ENCODE peak calls at places on chromosomes 1 and 21, in six cellular contexts. One of them, this sample, is unnamed. For H3K27me3, the result is how much of the 10 kb centered on the place peaks cover.

GRCh38 chr1:168243636-168244212 is 17.9 kb downstream of the SFT2D2 start:
- DNase-seq in brain microvascular endothelial cell: no peak
- DNase-seq in WERI-Rb-1: no peak
- DNase-seq in heart right ventricle: no peak
- DNase-seq in left ventricle myocardium inferior: no peak
- DNase-seq in endothelial cell of umbilical vein: no peak
- DNase-seq in this sample: no peak

GRCh38 chr1:230711245-230711644 is 2.7 kb downstream of the AGT start:
- DNase-seq in brain microvascular endothelial cell: no peak
- DNase-seq in WERI-Rb-1: no peak
- DNase-seq in heart right ventricle: no peak
- DNase-seq in left ventricle myocardium inferior: no peak
- DNase-seq in endothelial cell of umbilical vein: no peak
- DNase-seq in this sample: peak

GRCh38 chr1:169550294-169550693 is 36.0 kb downstream of the F5 start:
- DNase-seq in brain microvascular endothelial cell: peak
- DNase-seq in WERI-Rb-1: no peak
- DNase-seq in heart right ventricle: no peak
- DNase-seq in left ventricle myocardium inferior: no peak
- DNase-seq in endothelial cell of umbilical vein: peak
- DNase-seq in this sample: peak

GRCh38 chr1:215631489-215631888 is 64.4 kb downstream of the KCTD3 start:
- DNase-seq in brain microvascular endothelial cell: peak
- DNase-seq in WERI-Rb-1: peak
- DNase-seq in heart right ventricle: peak
- DNase-seq in left ventricle myocardium inferior: no peak
- DNase-seq in endothelial cell of umbilical vein: no peak
- DNase-seq in this sample: peak

GRCh38 chr1:9294440-9294773 is 1.7 kb downstream of the SPSB1 start:
- DNase-seq in brain microvascular endothelial cell: peak
- DNase-seq in WERI-Rb-1: no peak
- DNase-seq in heart right ventricle: no peak
- DNase-seq in left ventricle myocardium inferior: no peak
- DNase-seq in endothelial cell of umbilical vein: peak
- DNase-seq in this sample: peak

GRCh38 chr21:43302769-43303168 is 124.2 kb downstream of the SIK1 start:
- DNase-seq in brain microvascular endothelial cell: no peak
- DNase-seq in WERI-Rb-1: no peak
- DNase-seq in heart right ventricle: no peak
- DNase-seq in left ventricle myocardium inferior: peak
- DNase-seq in endothelial cell of umbilical vein: no peak
- DNase-seq in this sample: no peak

GRCh38 chr21:15199940-15200339 is 135.1 kb upstream of the NRIP1 start:
- DNase-seq in brain microvascular endothelial cell: no peak
- DNase-seq in WERI-Rb-1: no peak
- DNase-seq in heart right ventricle: no peak
- DNase-seq in left ventricle myocardium inferior: no peak
- DNase-seq in endothelial cell of umbilical vein: no peak
- DNase-seq in this sample: no peak

GRCh38 chr1:119286587-119287181 is 81.9 kb upstream of the HAO2 start:
- DNase-seq in brain microvascular endothelial cell: peak
- DNase-seq in WERI-Rb-1: peak
- DNase-seq in heart right ventricle: no peak
- DNase-seq in left ventricle myocardium inferior: no peak
- DNase-seq in endothelial cell of umbilical vein: peak
- DNase-seq in this sample: peak

GRCh38 chr1:205477759-205478247 is 22.0 kb upstream of the BLACAT1 start:
- DNase-seq in brain microvascular endothelial cell: no peak
- DNase-seq in WERI-Rb-1: peak
- DNase-seq in heart right ventricle: peak
- DNase-seq in left ventricle myocardium inferior: peak
- DNase-seq in endothelial cell of umbilical vein: no peak
- DNase-seq in this sample: peak

DNA sequence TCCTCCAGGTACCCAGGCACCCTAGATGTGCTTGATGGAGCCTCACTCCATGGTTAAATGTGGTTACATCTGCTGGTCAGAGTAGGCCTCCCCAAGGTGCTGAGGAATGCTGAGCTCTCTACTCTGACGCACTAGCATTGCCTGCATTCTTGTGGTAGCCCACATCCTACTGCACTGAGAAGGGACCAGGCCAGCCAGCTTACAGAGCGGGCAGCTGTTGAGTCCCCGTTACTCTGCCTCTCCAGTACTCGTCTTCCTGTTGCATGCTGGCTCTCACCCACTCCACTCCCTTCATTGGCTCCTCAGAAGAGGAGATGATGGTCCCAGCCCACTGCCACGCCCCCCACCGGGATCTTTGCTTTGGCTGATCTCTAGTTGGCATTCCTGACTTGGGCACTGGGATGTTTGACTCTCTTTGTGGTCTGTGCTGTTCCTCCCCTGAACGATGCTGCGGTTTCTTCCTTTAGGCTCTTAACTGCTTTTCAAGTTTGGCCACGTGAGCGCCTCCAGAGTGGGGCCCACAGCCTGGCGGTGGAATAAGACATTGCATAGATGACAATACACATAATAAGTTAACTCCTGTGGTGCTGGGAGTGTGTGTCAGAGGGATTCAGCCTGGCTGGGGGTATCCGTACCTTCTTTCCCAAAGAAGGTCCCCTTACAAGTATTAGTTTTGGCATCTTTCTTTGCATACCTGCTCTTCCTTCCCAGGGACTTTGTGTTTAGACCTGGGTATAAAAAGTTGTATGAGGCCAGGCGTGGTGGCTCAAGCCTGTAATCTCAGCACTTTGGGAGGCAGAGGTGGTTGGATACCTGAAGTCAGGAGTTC is 18.6 kb downstream of the AZIN2 start:
- DNase-seq in brain microvascular endothelial cell: peak
- DNase-seq in WERI-Rb-1: no peak
- DNase-seq in heart right ventricle: no peak
- DNase-seq in left ventricle myocardium inferior: no peak
- DNase-seq in endothelial cell of umbilical vein: no peak
- DNase-seq in this sample: peak
- H3K4me3 ChIP-seq in brain microvascular endothelial cell: no peak
- H3K4me3 ChIP-seq in WERI-Rb-1: no peak
- H3K4me3 ChIP-seq in heart right ventricle: no peak
- H3K4me3 ChIP-seq in left ventricle myocardium inferior: no peak
- H3K4me3 ChIP-seq in endothelial cell of umbilical vein: no peak
- H3K4me3 ChIP-seq in this sample: no peak

GRCh38 chr1:155072531-155073289 is 5.9 kb upstream of the EFNA3 start:
- DNase-seq in brain microvascular endothelial cell: no peak
- DNase-seq in WERI-Rb-1: no peak
- DNase-seq in heart right ventricle: no peak
- DNase-seq in left ventricle myocardium inferior: no peak
- DNase-seq in endothelial cell of umbilical vein: no peak
- DNase-seq in this sample: no peak
- H3K27me3 ChIP-seq in brain microvascular endothelial cell: under half
- H3K27me3 ChIP-seq in WERI-Rb-1: under half
- H3K27me3 ChIP-seq in heart right ventricle: under half
- H3K27me3 ChIP-seq in left ventricle myocardium inferior: under half
- H3K27me3 ChIP-seq in endothelial cell of umbilical vein: under half
- H3K27me3 ChIP-seq in this sample: under half

GRCh38 chr21:26404288-26404687 is 168.8 kb downstream of the CYYR1 start:
- DNase-seq in brain microvascular endothelial cell: no peak
- DNase-seq in WERI-Rb-1: no peak
- DNase-seq in heart right ventricle: no peak
- DNase-seq in left ventricle myocardium inferior: no peak
- DNase-seq in endothelial cell of umbilical vein: no peak
- DNase-seq in this sample: no peak
- TF ChIP-seq CTCF in brain microvascular endothelial cell: no peak
- TF ChIP-seq CTCF in WERI-Rb-1: no peak
- TF ChIP-seq CTCF in heart right ventricle: no peak
- TF ChIP-seq CTCF in left ventricle myocardium inferior: no peak
- TF ChIP-seq CTCF in endothelial cell of umbilical vein: no peak
- TF ChIP-seq CTCF in this sample: no peak

GRCh38 chr1:38989979-38990378 is 1.1 kb upstream of the AKIRIN1 start:
- DNase-seq in brain microvascular endothelial cell: no peak
- DNase-seq in WERI-Rb-1: no peak
- DNase-seq in heart right ventricle: no peak
- DNase-seq in left ventricle myocardium inferior: no peak
- DNase-seq in endothelial cell of umbilical vein: no peak
- DNase-seq in this sample: no peak
- H3K4me3 ChIP-seq in brain microvascular endothelial cell: no peak
- H3K4me3 ChIP-seq in WERI-Rb-1: peak
- H3K4me3 ChIP-seq in heart right ventricle: no peak
- H3K4me3 ChIP-seq in left ventricle myocardium inferior: no peak
- H3K4me3 ChIP-seq in endothelial cell of umbilical vein: no peak
- H3K4me3 ChIP-seq in this sample: no peak

DNA sequence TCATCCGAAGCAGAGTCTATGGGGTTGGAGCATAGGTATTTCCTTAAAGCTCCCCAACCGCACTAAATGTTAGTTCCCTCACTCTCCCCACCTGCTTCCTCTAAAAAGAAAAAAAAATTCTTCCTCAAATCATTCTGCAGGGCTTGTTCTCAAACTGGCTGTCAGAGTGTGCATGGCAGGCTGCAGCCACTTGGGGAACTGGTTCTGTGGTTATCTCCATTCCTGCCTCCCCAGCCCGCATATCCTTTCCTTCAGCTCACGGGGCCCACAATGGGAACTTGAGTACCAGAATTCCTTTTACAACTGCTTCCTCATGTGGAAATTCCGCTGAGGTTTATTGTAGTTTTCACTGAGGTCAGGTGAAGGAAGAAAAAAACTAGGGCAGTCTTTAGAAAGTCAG is 159.2 kb downstream of the PIGK start:
- DNase-seq in brain microvascular endothelial cell: no peak
- DNase-seq in WERI-Rb-1: no peak
- DNase-seq in heart right ventricle: no peak
- DNase-seq in left ventricle myocardium inferior: no peak
- DNase-seq in endothelial cell of umbilical vein: no peak
- DNase-seq in this sample: no peak
- H3K27me3 ChIP-seq in brain microvascular endothelial cell: under half
- H3K27me3 ChIP-seq in WERI-Rb-1: under half
- H3K27me3 ChIP-seq in heart right ventricle: under half
- H3K27me3 ChIP-seq in left ventricle myocardium inferior: under half
- H3K27me3 ChIP-seq in endothelial cell of umbilical vein: under half
- H3K27me3 ChIP-seq in this sample: under half

This sample was measured in bronchial epithelial cell.